ENCODE peak calls at places on chromosomes 7 and 10, in four cellular contexts. V, F, M and O are unnamed samples.
A peak's percentile ranks its signal among the peaks of the same experiment; 100 is the strongest.

GRCh38 chr10:33180390-33180789 is 154.1 kb downstream of the NRP1 start:
- DNase-seq in V (peak; percentile 4), F (no peak), M (no peak), O (no peak)

GRCh38 chr10:120987359-120987758 is 136.2 kb downstream of the WDR11 start:
- DNase-seq in V (no peak), F (no peak), M (no peak), O (no peak)

GRCh38 chr10:61286695-61287094 is 166.5 kb downstream of the TMEM26 start:
- DNase-seq in V (no peak), F (no peak), M (no peak), O (no peak)

GRCh38 chr7:140079121-140079536 is 16.4 kb upstream of the PARP12 start:
- DNase-seq in V (peak; percentile 57), F (peak; percentile 59), M (peak; percentile 50), O (peak; percentile 68)

GRCh38 chr10:12708921-12709320 is 292.6 kb downstream of the CCDC3 start:
- DNase-seq in V (no peak), F (no peak), M (no peak), O (no peak)

GRCh38 chr7:10315881-10316280 is 657.8 kb upstream of the PHF14 start:
- DNase-seq in V (no peak), F (no peak), M (no peak), O (no peak)

GRCh38 chr7:101624246-101625000 is 4.7 kb downstream of the MYL10 start:
- DNase-seq in V (no peak), F (no peak), M (no peak), O (no peak)

GRCh38 chr10:128456271-128456670 is 330.0 kb upstream of the MKI67 start:
- DNase-seq in V (no peak), F (no peak), M (no peak), O (no peak)

GRCh38 chr7:1611708-1612241 is 41.9 kb upstream of the PSMG3 start:
- DNase-seq in V (no peak), F (peak; percentile 32), M (no peak), O (no peak)

GRCh38 chr10:7836571-7836970 is 18.3 kb downstream of the TAF3 start:
- DNase-seq in V (no peak), F (no peak), M (no peak), O (no peak)

GRCh38 chr10:78578929-78579328 is 489.8 kb upstream of the ZMIZ1 start:
- DNase-seq in V (no peak), F (no peak), M (no peak), O (no peak)

GRCh38 chr10:129761166-129761565 is 202.9 kb downstream of the EBF3 start:
- DNase-seq in V (no peak), F (no peak), M (no peak), O (peak; percentile 31)
- TF ChIP-seq PHF8 in V (no peak), F (no peak), M (no peak), O (no peak)

GRCh38 chr7:153951207-153951725 is 100.9 kb upstream of the DPP6 start:
- DNase-seq in V (no peak), F (no peak), M (no peak), O (no peak)

GRCh38 chr7:153954477-153954876 is 97.7 kb upstream of the DPP6 start:
- DNase-seq in V (no peak), F (no peak), M (no peak), O (no peak)
- TF ChIP-seq PHF8 in V (no peak), F (no peak), M (no peak), O (no peak)

DNA sequence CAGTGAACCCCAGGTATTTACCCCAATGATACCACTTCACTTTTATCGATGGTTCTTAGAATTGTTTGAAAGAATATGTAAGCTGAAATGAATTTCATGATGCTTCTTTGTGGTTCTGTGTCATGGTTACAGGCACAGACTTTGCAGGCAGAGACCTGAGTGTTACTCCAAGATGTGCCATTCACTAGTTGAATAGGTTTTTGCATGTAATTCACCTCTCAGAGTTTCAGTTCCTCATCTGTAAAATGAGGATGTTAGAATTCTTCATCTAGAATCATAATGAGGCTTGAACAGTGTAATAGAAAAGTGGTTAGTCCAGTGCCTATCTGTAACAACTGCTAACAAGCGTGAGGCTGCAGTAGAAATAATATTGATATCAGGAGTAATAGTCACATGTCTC is 54.6 kb downstream of the VSTM2A start:
- DNase-seq in V (no peak), F (no peak), M (no peak), O (no peak)
- TF ChIP-seq PHF8 in V (no peak), F (no peak), M (no peak), O (no peak)

DNA sequence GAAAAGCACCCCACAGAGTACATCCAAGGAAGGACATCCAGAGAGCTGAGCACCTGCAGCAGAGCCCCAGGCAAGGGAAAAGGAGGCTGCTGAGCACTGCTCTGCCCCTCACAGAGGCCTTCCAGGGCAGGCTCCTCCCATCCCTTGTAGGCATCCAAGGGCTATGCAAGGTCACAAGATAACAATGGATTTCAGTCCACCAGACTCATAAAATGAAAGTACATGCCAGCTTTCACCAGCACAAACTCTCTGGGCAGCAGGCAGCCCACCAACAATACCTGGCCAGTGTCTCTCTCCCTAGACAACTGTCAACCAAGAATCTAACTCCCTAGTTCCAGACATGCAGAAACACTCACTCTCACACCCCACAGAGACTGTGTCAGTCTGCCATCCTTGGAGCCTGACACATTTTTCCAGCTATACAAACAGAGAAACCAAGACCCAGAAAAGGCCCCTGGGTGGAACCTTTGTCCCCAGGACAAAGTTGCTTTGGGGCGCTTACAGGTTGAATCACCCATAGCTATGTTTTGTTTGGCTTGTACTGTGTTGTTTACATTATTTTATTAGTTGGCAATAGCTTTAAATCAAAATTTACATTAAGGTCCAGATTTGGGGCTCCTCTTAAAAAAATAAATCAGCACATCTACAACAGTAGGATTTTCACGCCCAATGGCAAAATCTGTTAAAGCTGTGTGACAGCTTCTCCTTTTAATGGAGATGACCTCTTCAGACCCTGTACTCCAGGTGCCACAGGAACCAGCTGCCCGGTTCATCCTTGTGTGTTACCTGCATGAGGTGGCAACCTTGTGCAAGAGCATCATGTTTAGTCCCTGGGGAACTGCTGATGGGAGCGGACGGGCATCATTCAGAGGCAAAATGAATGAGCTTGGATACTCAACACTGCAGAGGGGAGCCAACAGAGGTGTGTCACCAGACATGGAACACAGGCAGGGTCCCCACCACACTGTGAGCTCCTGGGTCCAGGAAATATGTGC is 5.2 kb downstream of the GRID1 start:
- DNase-seq in V (no peak), F (no peak), M (no peak), O (no peak)
- TF ChIP-seq PHF8 in V (no peak), F (no peak), M (no peak), O (no peak)

GRCh38 chr10:58756126-58756525 is 243.5 kb downstream of the BICC1 start:
- DNase-seq in V (no peak), F (no peak), M (no peak), O (no peak)
- TF ChIP-seq PHF8 in V (no peak), F (no peak), M (no peak), O (no peak)

GRCh38 chr7:93547716-93548115 is 26.8 kb downstream of the CALCR start:
- DNase-seq in V (no peak), F (no peak), M (no peak), O (no peak)

GRCh38 chr7:93551931-93552330 is 22.6 kb downstream of the CALCR start:
- DNase-seq in V (no peak), F (no peak), M (no peak), O (no peak)

GRCh38 chr7:93551063-93551895 is 23.2 kb downstream of the CALCR start:
- DNase-seq in V (peak; percentile 17), F (peak; percentile 20), M (peak; percentile 15), O (no peak)
- TF ChIP-seq PHF8 in V (no peak), F (no peak), M (no peak), O (no peak)

GRCh38 chr10:26432938-26433337 is 5.2 kb upstream of the APBB1IP start:
- DNase-seq in V (no peak), F (no peak), M (no peak), O (no peak)

GRCh38 chr10:26435852-26436251 is 2.3 kb upstream of the APBB1IP start:
- DNase-seq in V (no peak), F (no peak), M (no peak), O (no peak)

GRCh38 chr10:26430641-26431163 is 7.4 kb upstream of the APBB1IP start:
- DNase-seq in V (no peak), F (no peak), M (no peak), O (no peak)
- TF ChIP-seq PHF8 in V (no peak), F (no peak), M (no peak), O (no peak)